ENCODE peak calls at places on chromosomes 13 and 19, in seven cellular contexts. W is AG09309, Z is non-pigmented ciliary epithelial cell, F is fibroblast of mammary gland, T is T-helper 9 cell, J is lung microvascular endothelial cell, P is mammary epithelial cell. N is an unnamed sample.

GRCh38 chr19:29293736-29294342 is 80.9 kb upstream of the UQCRFS1 start:
- DNase-seq in T (no peak), F (no peak), W (no peak), P (no peak), J (no peak), Z (no peak), N (no peak)

GRCh38 chr13:94859812-94860210 is 147.5 kb upstream of the SOX21 start:
- DNase-seq in F (no peak), Z (no peak), P (no peak), J (peak), T (no peak), W (no peak), N (no peak)

GRCh38 chr19:10295847-10296591 is 6.3 kb downstream of the ICAM5 start:
- DNase-seq in F (no peak), P (no peak), T (no peak), W (no peak), Z (no peak), J (no peak), N (no peak)

GRCh38 chr19:38184815-38185214 is 39.2 kb downstream of the DPF1 start:
- DNase-seq in W (no peak), F (no peak), Z (no peak), P (no peak), J (no peak), T (no peak), N (no peak)

GRCh38 chr19:788821-789472 is 8.3 kb upstream of the PTBP1 start:
- DNase-seq in W (no peak), J (no peak), F (no peak), T (no peak), Z (no peak), P (no peak), N (no peak)

GRCh38 chr13:23697772-23698313 is 127.6 kb downstream of the TNFRSF19 start:
- DNase-seq in P (no peak), T (no peak), F (no peak), J (peak), W (no peak), Z (no peak), N (no peak)

GRCh38 chr19:55080121-55080914 is 4.6 kb downstream of the EPS8L1 start:
- DNase-seq in P (peak), F (peak), J (peak), W (no peak), Z (no peak), T (no peak), N (peak)

GRCh38 chr19:18306209-18306902 is 16.5 kb downstream of the LSM4 start:
- DNase-seq in F (no peak), Z (no peak), P (no peak), J (no peak), T (no peak), W (no peak), N (no peak)

GRCh38 chr13:43005460-43006236 is 13.6 kb upstream of the EPSTI1 start:
- DNase-seq in Z (no peak), J (peak), F (peak), T (no peak), W (no peak), P (no peak), N (no peak)

GRCh38 chr13:105031306-105031705 is 1504.2 kb downstream of the EFNB2 start:
- DNase-seq in Z (no peak), J (no peak), W (no peak), F (no peak), T (no peak), P (no peak), N (no peak)

GRCh38 chr13:76210262-76210661 is 574.1 kb downstream of the LMO7 start:
- DNase-seq in T (no peak), W (no peak), Z (no peak), P (peak), J (no peak), F (peak), N (no peak)

GRCh38 chr13:20395061-20395916 is 130.4 kb downstream of the CRYL1 start:
- DNase-seq in W (no peak), J (no peak), F (no peak), P (no peak), T (no peak), Z (no peak), N (peak)

GRCh38 chr19:47225746-47226425 is 5.1 kb downstream of the BBC3 start:
- DNase-seq in P (peak), Z (peak), F (peak), J (peak), W (no peak), T (peak), N (peak)

GRCh38 chr13:101115762-101116161 is 300.5 kb downstream of the NALCN start:
- DNase-seq in F (peak), P (peak), W (no peak), T (no peak), J (peak), Z (no peak), N (no peak)

GRCh38 chr13:50529154-50529882 is 314.2 kb downstream of the DLEU7 start:
- DNase-seq in T (no peak), F (peak), J (peak), Z (peak), W (peak), P (peak), N (no peak)

GRCh38 chr19:14954071-14954655 is 12.9 kb downstream of the OR7C2 start:
- DNase-seq in J (no peak), W (no peak), T (no peak), Z (no peak), F (no peak), P (peak), N (no peak)

GRCh38 chr13:50129923-50130685 is 114.9 kb downstream of the KCNRG start:
- DNase-seq in T (peak), Z (no peak), F (peak), P (no peak), J (peak), W (no peak), N (no peak)

GRCh38 chr19:38004505-38005223 is 97.7 kb downstream of the SIPA1L3 start:
- DNase-seq in F (peak), J (peak), P (peak), Z (peak), W (peak), T (no peak), N (no peak)

GRCh38 chr19:40191836-40192646 is 815 bp downstream of the MAP3K10 start:
- DNase-seq in T (no peak), Z (no peak), W (no peak), P (no peak), F (peak), J (peak), N (peak)

GRCh38 chr19:46299004-46299509 is 2.2 kb downstream of the HIF3A start:
- DNase-seq in J (peak), P (peak), F (peak), W (no peak), Z (peak), T (no peak), N (no peak)

GRCh38 chr13:109998808-109999528 is 212.6 kb upstream of the IRS2 start:
- DNase-seq in Z (peak), F (peak), T (no peak), J (peak), P (peak), W (peak), N (no peak)

GRCh38 chr19:2289714-2290435 is 7.9 kb upstream of the PEAK3 start:
- DNase-seq in P (peak), Z (no peak), F (no peak), J (no peak), W (no peak), T (peak), N (peak)

GRCh38 chr19:45613926-45614725 is 12.1 kb upstream of the GPR4 start:
- DNase-seq in Z (peak), F (peak), W (peak), J (peak), P (peak), T (no peak), N (peak)

GRCh38 chr13:59099182-59099950 is 1064.4 kb downstream of the DIAPH3 start:
- DNase-seq in W (no peak), P (no peak), Z (no peak), F (no peak), J (no peak), T (no peak), N (no peak)